ENCODE peak calls at places on chromosomes 6 and 20, in eight cellular contexts. D is naive thymus-derived CD4-positive, alpha-beta T cell; Y is ascending aorta; E is tibial nerve; M is aorta; L is IMR-90; R is Peyer's patch; T is mucosa of descending colon. G is an unnamed sample. For H3K4me1, the result is how much of the 10 kb centered on the place peaks cover.

GRCh38 chr20:53935353-53936084 is 134.9 kb downstream of the BCAS1 start:
- DNase-seq in D (no peak), Y (no peak), E (no peak), M (no peak), L (no peak), R (no peak), T (peak), G (no peak)

GRCh38 chr20:53399592-53400335 is 193.9 kb downstream of the ZNF217 start:
- DNase-seq in D (no peak), Y (no peak), E (no peak), M (no peak), L (no peak), R (no peak), T (no peak), G (no peak)

GRCh38 chr6:33172307-33173227 is 19.7 kb downstream of the COL11A2 start:
- DNase-seq in D (no peak), Y (no peak), E (no peak), M (peak), L (peak), R (no peak), T (no peak), G (no peak)

GRCh38 chr20:62891111-62891510 is 29.5 kb upstream of the TCFL5 start:
- DNase-seq in D (peak), Y (no peak), E (no peak), M (no peak), L (peak), R (no peak), T (no peak), G (no peak)

GRCh38 chr6:91462236-91462635 is 875.4 kb upstream of the MAP3K7 start:
- DNase-seq in D (no peak), Y (no peak), E (no peak), M (no peak), L (peak), R (no peak), T (no peak), G (no peak)

GRCh38 chr6:155066371-155066770 is 71.3 kb downstream of the TIAM2 start:
- DNase-seq in D (no peak), Y (no peak), E (no peak), M (no peak), L (peak), R (no peak), T (no peak), G (no peak)

GRCh38 chr6:57173886-57174510 is 1.9 kb downstream of the BAG2 start:
- DNase-seq in D (no peak), Y (no peak), E (no peak), M (no peak), L (peak), R (no peak), T (no peak), G (no peak)

GRCh38 chr6:107101661-107102413 is 13.5 kb downstream of the BEND3 start:
- DNase-seq in D (no peak), Y (no peak), E (no peak), M (no peak), L (no peak), R (no peak), T (no peak), G (no peak)

GRCh38 chr6:155959898-155960297 is 504.3 kb upstream of the NOX3 start:
- DNase-seq in D (no peak), Y (no peak), E (no peak), M (no peak), L (no peak), R (no peak), T (no peak), G (no peak)

GRCh38 chr6:45419574-45420082 is 41.9 kb upstream of the SUPT3H start:
- DNase-seq in D (peak), Y (peak), E (peak), M (peak), L (no peak), R (peak), T (peak), G (peak)

GRCh38 chr6:37840940-37841300 is 21.4 kb downstream of the ZFAND3 start:
- DNase-seq in D (no peak), Y (no peak), E (no peak), M (no peak), L (no peak), R (no peak), T (no peak), G (no peak)

GRCh38 chr6:157656437-157657005 is 166.5 kb upstream of the SNX9 start:
- DNase-seq in D (no peak), Y (no peak), E (no peak), M (no peak), L (peak), R (no peak), T (no peak), G (no peak)

GRCh38 chr6:13466304-13467215 is 20.8 kb downstream of the GFOD1 start:
- DNase-seq in D (no peak), Y (no peak), E (no peak), M (no peak), L (no peak), R (no peak), T (no peak), G (no peak)

GRCh38 chr6:13468839-13469238 is 18.6 kb downstream of the GFOD1 start:
- DNase-seq in D (no peak), Y (no peak), E (no peak), M (no peak), L (no peak), R (no peak), T (no peak), G (no peak)

GRCh38 chr6:13465734-13466133 is 21.7 kb downstream of the GFOD1 start:
- DNase-seq in D (no peak), Y (no peak), E (no peak), M (no peak), L (no peak), R (no peak), T (no peak), G (no peak)

GRCh38 chr6:13469688-13470087 is 17.7 kb downstream of the GFOD1 start:
- DNase-seq in D (no peak), Y (no peak), E (no peak), M (no peak), L (no peak), R (no peak), T (no peak), G (no peak)

DNA sequence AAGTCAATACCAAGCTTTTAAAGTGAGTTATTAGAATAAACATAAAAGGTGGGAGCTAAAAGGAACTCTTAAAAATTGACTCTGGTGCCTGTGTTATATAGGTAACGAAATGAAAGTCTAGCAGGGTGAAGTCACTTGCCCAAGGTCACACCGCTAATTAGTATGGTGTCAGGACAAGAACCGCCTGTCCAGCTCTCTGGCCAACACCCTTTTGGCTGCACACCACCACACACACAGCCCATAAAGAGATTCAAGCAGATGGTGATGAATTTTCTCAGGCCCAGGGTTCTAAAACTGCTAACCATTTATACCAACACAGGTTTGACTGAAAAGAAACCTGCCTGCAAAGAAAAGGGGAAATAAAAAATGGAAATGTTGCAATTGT is 20.2 kb downstream of the GFOD1 start:
- DNase-seq in D (no peak), Y (no peak), E (no peak), M (no peak), L (no peak), R (no peak), T (no peak), G (no peak)
- H3K4me1 ChIP-seq in D (under half), Y (under half), E (under half), M (under half), L (under half), R (under half), T (under half), G (under half)

DNA sequence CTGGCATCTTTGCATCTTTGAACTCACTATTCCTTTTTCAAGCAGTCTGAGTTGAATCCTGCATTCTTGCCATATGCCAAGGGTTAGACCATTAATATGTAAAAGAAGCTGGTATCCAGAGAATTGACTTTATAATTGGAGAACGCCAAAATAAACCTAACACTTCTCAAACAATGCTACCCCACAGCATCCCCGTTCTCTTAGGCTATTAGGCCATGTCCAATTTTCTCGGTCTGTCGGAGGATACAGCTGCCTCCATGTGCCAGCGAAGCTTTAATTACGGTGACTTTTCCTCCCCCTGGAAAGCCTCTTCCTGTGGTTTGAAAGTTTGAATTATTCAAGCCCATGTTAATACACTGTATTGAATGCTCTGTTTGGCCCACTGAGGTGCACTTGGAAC is 60.6 kb downstream of the HS3ST5 start:
- DNase-seq in D (no peak), Y (no peak), E (no peak), M (no peak), L (no peak), R (no peak), T (no peak), G (no peak)
- H3K4me3 ChIP-seq in D (no peak), Y (no peak), E (no peak), M (no peak), L (no peak), R (no peak), T (no peak), G (no peak)

GRCh38 chr6:99885051-99885450 is 109.0 kb downstream of the MCHR2 start:
- DNase-seq in D (no peak), Y (no peak), E (no peak), M (no peak), L (no peak), R (no peak), T (no peak), G (no peak)

GRCh38 chr6:99882151-99882702 is 111.8 kb downstream of the MCHR2 start:
- DNase-seq in D (no peak), Y (no peak), E (no peak), M (no peak), L (no peak), R (no peak), T (no peak), G (no peak)

GRCh38 chr6:99887066-99887465 is 107.0 kb downstream of the MCHR2 start:
- DNase-seq in D (no peak), Y (no peak), E (no peak), M (no peak), L (no peak), R (no peak), T (no peak), G (no peak)
- H3K4me1 ChIP-seq in D (under half), Y (under half), E (under half), M (under half), L (under half), R (under half), T (under half), G (under half)

DNA sequence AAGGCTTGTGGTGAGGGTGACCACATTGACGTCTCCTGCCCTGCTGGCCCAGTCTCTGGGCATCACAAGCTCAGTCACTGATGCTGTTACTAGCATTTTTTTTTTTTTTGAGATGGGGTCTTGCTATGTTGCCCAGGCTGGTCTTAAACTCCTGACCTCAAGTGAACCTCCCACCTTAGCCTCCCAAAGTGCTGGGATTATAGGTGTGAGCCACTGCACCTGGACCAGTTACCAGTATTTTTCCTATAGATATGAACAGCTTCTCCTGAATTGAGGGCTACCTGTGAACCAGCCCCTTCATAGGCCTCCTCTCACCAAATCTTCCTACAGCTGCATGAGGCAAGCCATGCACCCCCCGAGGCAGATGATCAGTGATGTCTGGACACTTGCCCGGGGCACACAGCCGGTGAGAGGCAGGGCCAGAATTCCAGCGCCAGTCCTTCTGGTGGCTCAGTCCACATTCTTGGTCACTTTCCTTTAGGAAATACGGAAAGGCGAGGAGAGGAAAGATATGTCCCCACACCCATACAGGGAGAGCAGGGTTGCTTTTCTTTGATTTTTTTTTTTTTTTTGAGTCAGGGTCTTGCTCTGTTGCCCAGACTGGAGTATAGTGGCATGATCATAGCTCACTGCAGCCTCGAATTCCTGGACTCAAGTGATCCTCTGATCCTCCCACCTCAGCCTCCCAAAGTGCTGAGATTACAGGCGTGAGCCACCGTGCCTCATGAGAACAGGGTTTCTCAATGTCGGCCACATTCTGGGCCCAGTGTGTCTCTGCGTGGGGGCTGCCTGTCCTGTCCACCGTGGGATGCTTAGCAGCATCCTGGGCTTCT is 50.7 kb downstream of the UBE2V1 start:
- DNase-seq in D (no peak), Y (no peak), E (no peak), M (no peak), L (no peak), R (no peak), T (no peak), G (no peak)
- H3K4me3 ChIP-seq in D (no peak), Y (no peak), E (no peak), M (no peak), L (no peak), R (no peak), T (no peak), G (no peak)

G was measured in CD8-positive, alpha-beta memory T cell.